ENCODE peak calls at places on chromosomes 16 and 17, in five cellular contexts. M is hippocampal formation, R is ovary, K is Ammon's horn, O is DND-41. A is an unnamed sample.

GRCh38 chr17:6376901-6377300 is 58.0 kb downstream of the AIPL1 start:
- DNase-seq in O (no peak), M (no peak), R (no peak), K (peak), A (no peak)

GRCh38 chr16:4501071-4501478 is 24.9 kb downstream of the HMOX2 start:
- DNase-seq in K (no peak), O (no peak), R (no peak), M (no peak), A (no peak)

GRCh38 chr17:70961341-70961740 is 792.0 kb downstream of the KCNJ2 start:
- DNase-seq in K (no peak), R (no peak), O (no peak), M (no peak), A (no peak)

GRCh38 chr17:4566785-4567184 is 6.4 kb upstream of the GGT6 start:
- DNase-seq in K (peak), R (no peak), M (peak), O (peak), A (peak)

GRCh38 chr16:10741844-10742243 is 1.8 kb upstream of the NUBP1 start:
- DNase-seq in R (peak), O (no peak), K (no peak), M (no peak), A (no peak)

GRCh38 chr17:43431741-43432523 is 33.1 kb downstream of the ARL4D start:
- DNase-seq in M (no peak), K (no peak), R (no peak), O (no peak), A (no peak)

GRCh38 chr17:45273551-45273957 is 11.7 kb upstream of the SPATA32 start:
- DNase-seq in M (no peak), R (no peak), K (no peak), O (no peak), A (no peak)

GRCh38 chr17:14381606-14382005 is 80.7 kb downstream of the HS3ST3B1 start:
- DNase-seq in R (no peak), O (no peak), M (no peak), K (no peak), A (no peak)

GRCh38 chr16:77344306-77344705 is 90.5 kb downstream of the ADAMTS18 start:
- DNase-seq in M (no peak), O (no peak), K (no peak), R (no peak), A (no peak)

GRCh38 chr17:9729034-9729650 is 62.2 kb downstream of the DHRS7C start:
- DNase-seq in O (peak), M (no peak), R (no peak), K (peak), A (peak)

GRCh38 chr17:64061157-64061898 is 40.9 kb upstream of the ICAM2 start:
- DNase-seq in O (no peak), M (no peak), K (no peak), R (no peak), A (no peak)

GRCh38 chr17:74772071-74772470 is 4.1 kb downstream of the NAT9 start:
- DNase-seq in K (no peak), R (no peak), M (no peak), O (no peak), A (no peak)

GRCh38 chr17:14209215-14209614 is 27.4 kb downstream of the CDRT15 start:
- DNase-seq in K (no peak), M (no peak), O (no peak), R (no peak), A (no peak)

GRCh38 chr17:8080208-8080798 is 7.2 kb downstream of the ALOX12B start:
- DNase-seq in R (no peak), O (no peak), K (no peak), M (no peak), A (no peak)

GRCh38 chr17:69434164-69434579 is 19.7 kb downstream of the MAP2K6 start:
- DNase-seq in R (no peak), K (peak), O (no peak), M (no peak), A (no peak)

GRCh38 chr16:17780181-17780580 is 309.4 kb upstream of the XYLT1 start:
- DNase-seq in R (no peak), M (no peak), O (no peak), K (no peak), A (no peak)

GRCh38 chr17:28612936-28613872 is 781 bp downstream of the RSKR start:
- DNase-seq in K (peak), R (no peak), M (no peak), O (peak), A (peak)

GRCh38 chr17:39591958-39592954 is 15.5 kb downstream of the NEUROD2 start:
- DNase-seq in R (no peak), K (peak), O (peak), M (no peak), A (no peak)

GRCh38 chr16:878071-878784 is 77.7 kb upstream of the GNG13 start:
- DNase-seq in R (no peak), O (no peak), K (no peak), M (no peak), A (peak)

GRCh38 chr16:87874639-87875472 is 5.5 kb upstream of the SLC7A5 start:
- DNase-seq in O (peak), R (no peak), K (no peak), M (no peak), A (no peak)

GRCh38 chr17:511833-512251 is 159.2 kb upstream of the RPH3AL start:
- DNase-seq in R (no peak), K (no peak), M (no peak), O (no peak), A (no peak)

GRCh38 chr17:15306406-15306970 is 34.9 kb downstream of the TEKT3 start:
- DNase-seq in O (no peak), M (no peak), K (no peak), R (no peak), A (no peak)

GRCh38 chr17:12402963-12403622 is 262.6 kb upstream of the MYOCD start:
- DNase-seq in O (no peak), M (no peak), R (no peak), K (no peak), A (no peak)

GRCh38 chr17:79977711-79978544 is 57.7 kb downstream of the TBC1D16 start:
- DNase-seq in M (no peak), R (peak), O (no peak), K (peak), A (no peak)

GRCh38 chr17:35709874-35710273 is 21.6 kb upstream of the RASL10B start:
- DNase-seq in R (no peak), K (peak), O (no peak), M (no peak), A (no peak)

GRCh38 chr16:53153130-53153529 is 98.3 kb downstream of the CHD9 start:
- DNase-seq in R (no peak), O (no peak), M (no peak), K (no peak), A (no peak)

GRCh38 chr17:17141860-17142552 is 64.1 kb downstream of the PLD6 start:
- DNase-seq in O (no peak), M (peak), K (peak), R (peak), A (peak)

GRCh38 chr16:21608647-21609328 is 9.4 kb downstream of the METTL9 start:
- DNase-seq in O (peak), M (no peak), R (no peak), K (no peak), A (no peak)

GRCh38 chr16:50494501-50495491 is 53.4 kb upstream of the NKD1 start:
- DNase-seq in K (no peak), R (no peak), M (no peak), O (no peak), A (no peak)

GRCh38 chr16:21203155-21203797 is 8.1 kb downstream of the ZP2 start:
- DNase-seq in O (no peak), M (no peak), R (no peak), K (no peak), A (no peak)

GRCh38 chr17:45291170-45291805 is 25.5 kb downstream of the MAP3K14 start:
- DNase-seq in M (peak), O (no peak), K (peak), R (no peak), A (no peak)

GRCh38 chr17:58626905-58627304 is 64.9 kb downstream of the TEX14 start:
- DNase-seq in M (no peak), R (no peak), O (no peak), K (peak), A (no peak)

GRCh38 chr17:72943826-72944689 is 148.4 kb downstream of the SLC39A11 start:
- DNase-seq in M (no peak), O (no peak), K (peak), R (no peak), A (no peak)

GRCh38 chr17:16975744-16976625 is 4.1 kb upstream of the TNFRSF13B start:
- DNase-seq in K (no peak), M (no peak), O (peak), R (no peak), A (no peak)

GRCh38 chr17:44198721-44199552 is 747 bp downstream of the ATXN7L3 start:
- DNase-seq in R (peak), M (no peak), O (peak), K (peak), A (peak)

GRCh38 chr17:45700171-45701090 is 83.7 kb upstream of the CRHR1 start:
- DNase-seq in M (no peak), O (no peak), R (no peak), K (no peak), A (no peak)

A was measured in NCI-H1930.